ENCODE peak calls at places on chromosomes 16 and 17, in six cellular contexts. One of them, this sample, is unnamed.

GRCh38 chr17:63435681-63436522 is 10.2 kb downstream of the CYB561 start:
- DNase-seq in RWPE1: peak
- DNase-seq in lower lobe of right lung: no peak
- DNase-seq in AG09319: no peak
- DNase-seq in heart right ventricle: no peak
- DNase-seq in WERI-Rb-1: no peak
- DNase-seq in this sample: no peak

GRCh38 chr17:81511800-81512559 is 619 bp downstream of the ACTG1 start:
- DNase-seq in RWPE1: no peak
- DNase-seq in lower lobe of right lung: no peak
- DNase-seq in AG09319: no peak
- DNase-seq in heart right ventricle: no peak
- DNase-seq in WERI-Rb-1: no peak
- DNase-seq in this sample: no peak

GRCh38 chr17:44074911-44075285 is 4.4 kb downstream of the G6PC3 start:
- DNase-seq in RWPE1: no peak
- DNase-seq in lower lobe of right lung: peak
- DNase-seq in AG09319: no peak
- DNase-seq in heart right ventricle: no peak
- DNase-seq in WERI-Rb-1: no peak
- DNase-seq in this sample: no peak

GRCh38 chr17:1829579-1830257 is at the start of the genes RPA1 and SMYD4:
- DNase-seq in RWPE1: peak
- DNase-seq in lower lobe of right lung: peak
- DNase-seq in AG09319: peak
- DNase-seq in heart right ventricle: peak
- DNase-seq in WERI-Rb-1: peak
- DNase-seq in this sample: peak

GRCh38 chr16:85618509-85618908 is 5.4 kb downstream of the GSE1 start:
- DNase-seq in RWPE1: no peak
- DNase-seq in lower lobe of right lung: no peak
- DNase-seq in AG09319: no peak
- DNase-seq in heart right ventricle: no peak
- DNase-seq in WERI-Rb-1: no peak
- DNase-seq in this sample: no peak

GRCh38 chr17:49971199-49971847 is 2.3 kb downstream of the DLX4 start:
- DNase-seq in RWPE1: no peak
- DNase-seq in lower lobe of right lung: no peak
- DNase-seq in AG09319: no peak
- DNase-seq in heart right ventricle: no peak
- DNase-seq in WERI-Rb-1: no peak
- DNase-seq in this sample: no peak

GRCh38 chr17:50955667-50956120 is 89.5 kb upstream of the TOB1 start:
- DNase-seq in RWPE1: no peak
- DNase-seq in lower lobe of right lung: no peak
- DNase-seq in AG09319: no peak
- DNase-seq in heart right ventricle: no peak
- DNase-seq in WERI-Rb-1: peak
- DNase-seq in this sample: no peak

GRCh38 chr16:57536306-57537193 is at the start of gene CCDC102A:
- DNase-seq in RWPE1: peak
- DNase-seq in lower lobe of right lung: peak
- DNase-seq in AG09319: peak
- DNase-seq in heart right ventricle: no peak
- DNase-seq in WERI-Rb-1: peak
- DNase-seq in this sample: peak

GRCh38 chr16:50371936-50372595 is 3.3 kb upstream of the BRD7 start:
- DNase-seq in RWPE1: no peak
- DNase-seq in lower lobe of right lung: no peak
- DNase-seq in AG09319: no peak
- DNase-seq in heart right ventricle: no peak
- DNase-seq in WERI-Rb-1: peak
- DNase-seq in this sample: no peak

GRCh38 chr16:30370444-30371247 is at the start of gene TBC1D10B:
- DNase-seq in RWPE1: peak
- DNase-seq in lower lobe of right lung: peak
- DNase-seq in AG09319: peak
- DNase-seq in heart right ventricle: peak
- DNase-seq in WERI-Rb-1: peak
- DNase-seq in this sample: peak
- TF ChIP-seq CTCF in RWPE1: no peak
- TF ChIP-seq CTCF in lower lobe of right lung: peak
- TF ChIP-seq CTCF in AG09319: peak
- TF ChIP-seq CTCF in heart right ventricle: peak
- TF ChIP-seq CTCF in WERI-Rb-1: peak
- TF ChIP-seq CTCF in this sample: no peak

GRCh38 chr16:30063893-30064745 is 1.4 kb upstream of the ALDOA start:
- DNase-seq in RWPE1: no peak
- DNase-seq in lower lobe of right lung: peak
- DNase-seq in AG09319: no peak
- DNase-seq in heart right ventricle: peak
- DNase-seq in WERI-Rb-1: peak
- DNase-seq in this sample: peak
- TF ChIP-seq CTCF in RWPE1: peak
- TF ChIP-seq CTCF in lower lobe of right lung: peak
- TF ChIP-seq CTCF in AG09319: peak
- TF ChIP-seq CTCF in heart right ventricle: peak
- TF ChIP-seq CTCF in WERI-Rb-1: peak
- TF ChIP-seq CTCF in this sample: peak

DNA sequence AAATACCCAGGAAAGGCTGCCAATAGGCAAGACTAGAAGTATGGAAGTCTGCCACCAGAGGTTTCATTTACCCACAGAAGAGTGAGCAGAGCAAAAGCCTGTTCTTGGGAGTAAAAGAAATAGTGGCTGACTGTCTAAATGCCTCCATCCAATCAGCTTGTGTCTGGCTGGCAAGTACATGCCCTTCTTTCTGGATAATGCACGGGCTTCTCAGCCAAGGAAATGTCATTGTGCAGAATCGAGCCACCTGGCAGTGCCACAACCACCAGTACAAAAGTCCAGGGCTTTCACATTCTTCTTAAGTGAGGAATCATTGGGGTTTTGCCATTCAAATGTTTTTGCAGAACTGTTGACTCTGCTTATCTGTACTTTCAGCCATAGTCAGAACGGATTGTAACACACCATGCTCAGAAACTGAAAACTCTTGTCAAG is 10.1 kb upstream of the ERCC4 start:
- DNase-seq in RWPE1: no peak
- DNase-seq in lower lobe of right lung: no peak
- DNase-seq in AG09319: no peak
- DNase-seq in heart right ventricle: peak
- DNase-seq in WERI-Rb-1: no peak
- DNase-seq in this sample: no peak
- TF ChIP-seq CTCF in RWPE1: no peak
- TF ChIP-seq CTCF in lower lobe of right lung: no peak
- TF ChIP-seq CTCF in AG09319: no peak
- TF ChIP-seq CTCF in heart right ventricle: no peak
- TF ChIP-seq CTCF in WERI-Rb-1: no peak
- TF ChIP-seq CTCF in this sample: no peak

DNA sequence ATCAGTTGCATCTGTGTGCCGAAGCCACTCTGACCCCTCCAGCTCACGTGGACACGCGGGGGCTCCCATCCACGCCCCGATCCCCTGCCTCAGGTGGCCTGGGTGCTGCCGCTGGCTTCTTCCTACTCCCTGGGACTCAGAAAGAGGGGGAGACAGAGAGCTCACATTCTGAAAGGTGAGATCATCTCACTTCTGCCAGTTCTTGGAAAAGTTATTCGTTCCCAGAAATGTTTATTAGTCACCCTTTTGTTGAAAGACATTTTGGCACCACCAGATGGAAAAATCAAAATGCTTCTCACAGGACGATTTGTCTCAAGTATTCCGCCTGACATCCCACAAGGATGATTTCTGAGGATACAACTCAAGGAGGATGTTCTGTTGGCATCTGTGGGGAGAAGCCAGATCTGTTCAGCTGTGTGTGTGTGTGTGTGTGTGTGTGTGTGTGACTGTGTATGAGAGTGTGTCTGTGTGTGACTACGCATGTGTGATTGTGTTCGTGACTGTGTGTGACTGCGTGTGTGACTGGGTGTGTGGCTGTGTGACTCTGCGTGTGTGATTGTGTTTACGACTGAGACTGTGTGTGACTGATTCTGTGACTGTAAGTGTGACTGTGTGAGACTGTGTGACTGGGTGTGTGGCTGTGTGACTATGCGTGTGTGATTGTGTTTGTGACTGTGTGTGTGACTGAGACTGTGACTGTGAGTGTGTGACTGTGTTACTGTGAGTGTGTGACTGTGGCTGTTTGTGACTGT is 207.3 kb downstream of the NTN1 start:
- DNase-seq in RWPE1: peak
- DNase-seq in lower lobe of right lung: no peak
- DNase-seq in AG09319: peak
- DNase-seq in heart right ventricle: no peak
- DNase-seq in WERI-Rb-1: no peak
- DNase-seq in this sample: no peak
- TF ChIP-seq CTCF in RWPE1: no peak
- TF ChIP-seq CTCF in lower lobe of right lung: no peak
- TF ChIP-seq CTCF in AG09319: no peak
- TF ChIP-seq CTCF in heart right ventricle: no peak
- TF ChIP-seq CTCF in WERI-Rb-1: no peak
- TF ChIP-seq CTCF in this sample: no peak

DNA sequence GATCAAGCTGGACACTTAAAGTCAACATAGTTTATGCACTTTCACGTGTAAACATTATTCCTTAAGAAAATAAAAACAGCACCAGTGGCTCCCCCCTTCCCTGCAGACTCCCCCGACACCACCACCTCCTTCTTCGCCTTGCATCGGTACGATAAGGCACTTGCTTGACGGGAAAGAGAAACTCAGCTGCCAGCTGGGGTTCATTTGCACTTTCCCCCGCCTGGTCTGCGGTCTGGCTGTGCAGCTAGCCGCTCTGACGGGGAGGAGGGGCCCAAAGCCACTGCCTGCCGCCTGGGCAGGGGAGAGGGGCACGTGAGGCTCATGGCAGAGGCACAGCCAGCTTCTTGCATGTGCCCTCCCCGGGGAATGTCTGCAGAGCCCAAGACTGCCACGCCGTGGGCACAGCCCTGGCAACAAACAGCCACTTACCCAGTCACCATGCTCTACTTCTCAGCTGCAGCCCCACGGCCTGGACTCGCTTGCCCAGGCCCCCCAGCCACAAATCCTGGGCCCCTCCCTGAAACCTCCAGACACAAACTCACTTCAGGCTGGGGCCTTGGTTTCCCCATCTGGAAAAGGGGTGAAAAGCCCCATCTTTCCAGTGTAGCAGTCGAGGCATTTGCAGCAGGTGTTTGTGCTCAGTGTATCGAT is 16.5 kb upstream of the PRM1 start:
- DNase-seq in RWPE1: no peak
- DNase-seq in lower lobe of right lung: peak
- DNase-seq in AG09319: peak
- DNase-seq in heart right ventricle: peak
- DNase-seq in WERI-Rb-1: peak
- DNase-seq in this sample: peak
- TF ChIP-seq CTCF in RWPE1: no peak
- TF ChIP-seq CTCF in lower lobe of right lung: peak
- TF ChIP-seq CTCF in AG09319: no peak
- TF ChIP-seq CTCF in heart right ventricle: peak
- TF ChIP-seq CTCF in WERI-Rb-1: no peak
- TF ChIP-seq CTCF in this sample: peak

GRCh38 chr17:78428025-78428575 is 49.7 kb downstream of the PGS1 start:
- DNase-seq in RWPE1: no peak
- DNase-seq in lower lobe of right lung: no peak
- DNase-seq in AG09319: no peak
- DNase-seq in heart right ventricle: no peak
- DNase-seq in WERI-Rb-1: no peak
- DNase-seq in this sample: no peak
- TF ChIP-seq CTCF in RWPE1: no peak
- TF ChIP-seq CTCF in lower lobe of right lung: no peak
- TF ChIP-seq CTCF in AG09319: no peak
- TF ChIP-seq CTCF in heart right ventricle: no peak
- TF ChIP-seq CTCF in WERI-Rb-1: no peak
- TF ChIP-seq CTCF in this sample: no peak

DNA sequence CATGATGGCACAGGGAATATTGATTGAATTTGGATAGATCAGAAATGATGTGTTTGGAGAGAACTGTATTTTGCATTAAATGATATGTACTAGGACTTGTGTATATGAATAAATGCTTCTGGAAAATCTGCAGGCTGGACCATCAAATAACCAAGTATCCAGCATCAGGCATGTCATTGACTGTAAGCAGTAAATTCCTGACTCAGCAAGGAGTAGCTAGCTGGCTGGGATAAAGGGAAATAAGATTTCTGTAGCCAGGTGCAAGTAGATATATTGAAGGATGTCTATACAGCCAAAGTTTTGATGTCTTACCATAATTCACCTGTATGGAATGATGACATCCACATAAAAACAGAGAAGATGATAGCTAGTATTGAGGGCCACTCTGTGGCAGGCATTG is 809.6 kb downstream of the CDH11 start:
- DNase-seq in RWPE1: no peak
- DNase-seq in lower lobe of right lung: no peak
- DNase-seq in AG09319: no peak
- DNase-seq in heart right ventricle: no peak
- DNase-seq in WERI-Rb-1: no peak
- DNase-seq in this sample: no peak
- TF ChIP-seq CTCF in RWPE1: no peak
- TF ChIP-seq CTCF in lower lobe of right lung: no peak
- TF ChIP-seq CTCF in AG09319: no peak
- TF ChIP-seq CTCF in heart right ventricle: no peak
- TF ChIP-seq CTCF in WERI-Rb-1: no peak
- TF ChIP-seq CTCF in this sample: no peak

This sample was measured in GM13977.